ENCODE peak calls at places on chromosomes 4 and X, in four cellular contexts. E, S, K and P are unnamed samples. For H3K36me3, the result is how much of the 10 kb centered on the place peaks cover.

GRCh38 chr4:77007358-77008230 is 58.0 kb downstream of the SEPTIN11 start:
- DNase-seq in E (no peak), S (no peak), K (peak), P (no peak)

GRCh38 chrX:110412971-110413726 is 54.5 kb downstream of the RTL9 start:
- DNase-seq in E (peak), S (peak), K (peak), P (peak)

GRCh38 chr4:120830204-120830603 is 92.3 kb downstream of the PRDM5 start:
- DNase-seq in E (no peak), S (no peak), K (no peak), P (no peak)

GRCh38 chr4:76108467-76109181 is 34.1 kb downstream of the ART3 start:
- DNase-seq in E (peak), S (no peak), K (no peak), P (no peak)

GRCh38 chr4:57075353-57075752 is 34.8 kb downstream of the IGFBP7 start:
- DNase-seq in E (no peak), S (no peak), K (no peak), P (no peak)

GRCh38 chrX:118528089-118528753 is 32.6 kb downstream of the DOCK11 start:
- DNase-seq in E (peak), S (no peak), K (no peak), P (peak)

GRCh38 chr4:7240341-7240740 is 48.0 kb downstream of the SORCS2 start:
- DNase-seq in E (no peak), S (no peak), K (no peak), P (no peak)

GRCh38 chrX:38260231-38260630 is 39.6 kb upstream of the SRPX start:
- DNase-seq in E (peak), S (no peak), K (no peak), P (no peak)

GRCh38 chr4:4507923-4508322 is 33.9 kb downstream of the STX18 start:
- DNase-seq in E (peak), S (no peak), K (no peak), P (no peak)

GRCh38 chr4:168152837-168153500 is 60.6 kb downstream of the ANXA10 start:
- DNase-seq in E (no peak), S (no peak), K (no peak), P (no peak)

GRCh38 chr4:82561745-82562552 is at the start of gene TMEM150C:
- DNase-seq in E (no peak), S (no peak), K (no peak), P (no peak)

GRCh38 chr4:84780719-84781118 is 185.8 kb downstream of the WDFY3 start:
- DNase-seq in E (no peak), S (no peak), K (no peak), P (no peak)

GRCh38 chr4:187118731-187119130 is 395.1 kb upstream of the FAT1 start:
- DNase-seq in E (no peak), S (no peak), K (no peak), P (no peak)

GRCh38 chrX:103586314-103586646 is 965 bp downstream of the TCEAL4 start:
- DNase-seq in E (no peak), S (peak), K (no peak), P (peak)

GRCh38 chrX:115029869-115030564 is 12.6 kb upstream of the IL13RA2 start:
- DNase-seq in E (no peak), S (no peak), K (no peak), P (no peak)

GRCh38 chr4:173415885-173416658 is 17.2 kb upstream of the SCRG1 start:
- DNase-seq in E (no peak), S (peak), K (no peak), P (no peak)

GRCh38 chr4:61740950-61741638 is 541.0 kb downstream of the ADGRL3 start:
- DNase-seq in E (no peak), S (no peak), K (no peak), P (no peak)

GRCh38 chrX:132094169-132094568 is 33.7 kb downstream of the FRMD7 start:
- DNase-seq in E (no peak), S (no peak), K (no peak), P (no peak)

GRCh38 chr4:177974461-177974860 is 532.2 kb upstream of the AGA start:
- DNase-seq in E (no peak), S (no peak), K (no peak), P (no peak)

GRCh38 chr4:139555073-139555704 is 830 bp downstream of the SETD7 start:
- DNase-seq in E (peak), S (peak), K (peak), P (peak)

GRCh38 chr4:185839770-185840169 is 27.8 kb upstream of the SORBS2 start:
- DNase-seq in E (no peak), S (no peak), K (no peak), P (no peak)

GRCh38 chr4:67674098-67674497 is 26.9 kb downstream of the UBA6 start:
- DNase-seq in E (no peak), S (no peak), K (no peak), P (no peak)

GRCh38 chr4:18816228-18816891 is 794.8 kb upstream of the LCORL start:
- DNase-seq in E (no peak), S (no peak), K (no peak), P (no peak)

GRCh38 chrX:106932492-106932923 is 12.3 kb downstream of the CLDN2 start:
- DNase-seq in E (no peak), S (no peak), K (peak), P (no peak)

GRCh38 chrX:69158166-69159040 is 6.8 kb downstream of the PJA1 start:
- DNase-seq in E (peak), S (peak), K (peak), P (peak)

GRCh38 chr4:99351487-99351886 is 1.1 kb downstream of the ADH1C start:
- DNase-seq in E (no peak), S (no peak), K (no peak), P (no peak)

GRCh38 chr4:148999924-149000323 is 557.7 kb upstream of the NR3C2 start:
- DNase-seq in E (no peak), S (no peak), K (no peak), P (no peak)

GRCh38 chr4:165476214-165477098 is 97.6 kb downstream of the CPE start:
- DNase-seq in E (no peak), S (no peak), K (peak), P (no peak)

GRCh38 chrX:123330229-123330942 is 146.3 kb downstream of the GRIA3 start:
- DNase-seq in E (no peak), S (no peak), K (no peak), P (no peak)

GRCh38 chr4:120731561-120731960 is 191.0 kb downstream of the PRDM5 start:
- DNase-seq in E (no peak), S (no peak), K (no peak), P (no peak)

GRCh38 chr4:114400531-114400930 is 198.1 kb upstream of the UGT8 start:
- DNase-seq in E (no peak), S (no peak), K (peak), P (no peak)

GRCh38 chr4:113094802-113095201 is 45.3 kb downstream of the ANK2 start:
- DNase-seq in E (peak), S (no peak), K (no peak), P (no peak)

GRCh38 chr4:51842167-51842553 is 793 bp upstream of the DCUN1D4 start:
- DNase-seq in E (no peak), S (peak), K (no peak), P (no peak)
- H3K4me3 ChIP-seq in E (peak), S (peak), K (peak), P (peak)

GRCh38 chr4:154049457-154050181 is 260.7 kb upstream of the SFRP2 start:
- DNase-seq in E (peak), S (no peak), K (no peak), P (no peak)
- TF ChIP-seq CTCF in E (peak), S (no peak), K (no peak), P (peak)

DNA sequence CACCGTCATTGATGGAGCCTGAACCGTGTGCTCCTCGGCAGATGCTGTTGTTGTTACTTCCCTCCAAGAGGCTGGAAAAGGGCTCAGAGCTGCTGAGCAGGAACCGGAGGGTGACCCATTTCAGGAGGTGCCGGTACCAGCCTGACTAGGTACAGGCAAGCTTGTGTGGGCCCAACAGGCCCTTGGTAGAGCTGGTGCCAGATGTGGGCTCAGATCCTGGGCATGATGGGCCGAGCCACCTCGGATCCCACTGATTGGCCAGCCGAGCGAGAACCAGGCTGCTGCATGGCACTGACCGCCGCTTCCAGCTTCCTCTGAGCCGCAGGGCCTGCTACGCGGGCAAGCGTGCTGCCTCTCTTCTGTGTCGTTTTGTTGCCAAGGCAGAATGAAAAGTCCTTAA is 33.7 kb downstream of the NOP14 start:
- DNase-seq in E (no peak), S (peak), K (no peak), P (no peak)
- H3K36me3 ChIP-seq in E (under half), S (under half), K (under half), P (under half)

GRCh38 chr4:54332577-54332976 is 103.5 kb downstream of the PDGFRA start:
- DNase-seq in E (no peak), S (no peak), K (no peak), P (no peak)

GRCh38 chr4:54333657-54334056 is 104.6 kb downstream of the PDGFRA start:
- DNase-seq in E (no peak), S (no peak), K (no peak), P (no peak)

DNA sequence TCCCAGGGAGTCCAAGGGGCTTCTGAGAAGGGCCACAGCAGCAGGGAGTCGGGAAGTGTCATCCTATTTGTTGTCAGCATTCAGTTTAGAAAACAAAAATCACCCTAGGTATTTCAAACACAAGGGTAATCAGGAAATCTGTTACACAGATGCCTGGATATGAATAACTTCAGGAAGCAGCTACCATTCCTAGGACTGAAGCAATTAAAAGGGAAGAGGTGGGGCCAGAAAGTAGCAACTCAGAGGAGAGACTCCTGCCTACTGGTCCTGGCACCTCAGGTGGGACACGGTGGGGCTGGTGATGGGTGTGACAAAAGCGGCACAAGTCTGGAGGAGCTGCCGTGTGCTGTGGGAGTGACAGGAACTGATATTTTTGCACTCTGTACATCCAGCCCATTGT is 107.9 kb downstream of the PDGFRA start:
- DNase-seq in E (no peak), S (no peak), K (no peak), P (no peak)
- H3K4me3 ChIP-seq in E (no peak), S (no peak), K (no peak), P (no peak)

GRCh38 chr4:107734120-107734519 is 14.1 kb upstream of the PAPSS1 start:
- DNase-seq in E (peak), S (no peak), K (no peak), P (no peak)
- TF ChIP-seq CTCF in E (peak), S (no peak), K (peak), P (peak)

GRCh38 chr4:39898015-39898414 is 79.7 kb downstream of the PDS5A start:
- DNase-seq in E (no peak), S (no peak), K (no peak), P (no peak)
- H3K36me3 ChIP-seq in E (half or more), S (under half), K (under half), P (under half)

GRCh38 chrX:153782324-153782723 is 1.5 kb downstream of the SRPK3 start:
- DNase-seq in E (no peak), S (no peak), K (no peak), P (no peak)

GRCh38 chrX:153779891-153780677 is 757 bp upstream of the SRPK3 start:
- DNase-seq in E (no peak), S (no peak), K (no peak), P (no peak)

GRCh38 chrX:153781428-153782047 is 697 bp downstream of the SRPK3 start:
- DNase-seq in E (no peak), S (no peak), K (no peak), P (no peak)

GRCh38 chrX:153782871-153783270 is 2.0 kb downstream of the SRPK3 start:
- DNase-seq in E (no peak), S (no peak), K (no peak), P (no peak)

GRCh38 chrX:153780678-153781427 is at the start of gene SRPK3:
- DNase-seq in E (no peak), S (no peak), K (no peak), P (no peak)
- H3K4me3 ChIP-seq in E (no peak), S (no peak), K (no peak), P (no peak)

DNA sequence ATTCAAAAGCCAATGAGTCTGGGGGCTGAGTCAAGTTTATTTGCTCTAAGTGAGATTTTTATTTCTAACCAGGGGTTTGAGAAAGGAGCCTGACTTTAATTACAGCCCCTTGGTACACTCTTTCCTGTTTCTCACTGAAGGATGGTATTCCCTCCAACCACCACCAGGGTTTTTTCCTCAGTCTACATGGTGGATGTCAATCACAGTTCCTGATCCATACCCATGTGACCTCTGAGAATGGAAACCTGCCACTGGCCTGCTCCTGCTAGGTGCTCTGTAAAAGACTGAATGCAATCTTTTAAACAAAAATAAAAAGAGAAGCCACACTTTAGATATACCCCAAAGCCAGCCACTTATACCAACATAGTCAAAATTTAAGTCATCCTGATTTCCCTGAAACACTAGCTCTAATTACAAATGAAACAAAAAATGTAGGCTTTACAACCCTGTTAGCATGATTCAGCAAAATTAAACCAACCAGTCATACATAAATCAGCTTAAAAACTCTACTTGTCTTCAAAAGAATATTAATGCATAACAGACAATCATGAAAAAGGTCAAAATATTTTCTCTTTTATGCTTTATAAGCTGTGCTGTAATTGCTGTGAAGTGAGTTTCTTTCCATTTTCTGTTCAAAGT is 112.1 kb upstream of the NWD2 start:
- DNase-seq in E (no peak), S (no peak), K (no peak), P (no peak)
- TF ChIP-seq CTCF in E (peak), S (no peak), K (peak), P (no peak)